ENCODE peak calls at places on chromosome 14, in nine cellular contexts. One of them, this sample, is unnamed.

GRCh38 chr14:83253870-83254269 is 1720.2 kb upstream of the SEL1L start:
- DNase-seq in Calu3: no peak
- DNase-seq in fibroblast of the aortic adventitia: no peak
- DNase-seq in retinal pigment epithelial cell: no peak
- DNase-seq in osteoblast: no peak
- DNase-seq in pancreas: no peak
- DNase-seq in RWPE1: no peak
- DNase-seq in stomach: no peak
- DNase-seq in BJ: no peak
- DNase-seq in this sample: no peak

GRCh38 chr14:63752449-63753169 is 24.7 kb upstream of the SGPP1 start:
- DNase-seq in retinal pigment epithelial cell: no peak
- DNase-seq in pancreas: no peak
- DNase-seq in BJ: peak; percentile 8
- DNase-seq in Calu3: peak; percentile 76
- DNase-seq in stomach: no peak
- DNase-seq in osteoblast: peak; percentile 91
- DNase-seq in RWPE1: peak; percentile 21
- DNase-seq in fibroblast of the aortic adventitia: peak; percentile 25
- DNase-seq in this sample: peak; percentile 6

GRCh38 chr14:77151245-77151644 is 9.7 kb upstream of the ZDHHC22 start:
- DNase-seq in BJ: no peak
- DNase-seq in retinal pigment epithelial cell: no peak
- DNase-seq in RWPE1: peak; percentile 44
- DNase-seq in osteoblast: peak; percentile 81
- DNase-seq in stomach: no peak
- DNase-seq in pancreas: no peak
- DNase-seq in fibroblast of the aortic adventitia: no peak
- DNase-seq in Calu3: peak; percentile 56
- DNase-seq in this sample: peak; percentile 14

GRCh38 chr14:32430326-32430725 is 101.2 kb downstream of the AKAP6 start:
- DNase-seq in retinal pigment epithelial cell: no peak
- DNase-seq in RWPE1: no peak
- DNase-seq in stomach: no peak
- DNase-seq in BJ: no peak
- DNase-seq in Calu3: no peak
- DNase-seq in fibroblast of the aortic adventitia: peak; percentile 52
- DNase-seq in pancreas: no peak
- DNase-seq in osteoblast: peak; percentile 74
- DNase-seq in this sample: peak; percentile 88

GRCh38 chr14:60278350-60278749 is 29.3 kb downstream of the PPM1A start:
- DNase-seq in BJ: no peak
- DNase-seq in fibroblast of the aortic adventitia: no peak
- DNase-seq in stomach: no peak
- DNase-seq in Calu3: no peak
- DNase-seq in retinal pigment epithelial cell: no peak
- DNase-seq in RWPE1: no peak
- DNase-seq in pancreas: no peak
- DNase-seq in osteoblast: no peak
- DNase-seq in this sample: no peak

GRCh38 chr14:92540472-92541048 is 27.0 kb downstream of the RIN3 start:
- DNase-seq in Calu3: peak; percentile 83
- DNase-seq in retinal pigment epithelial cell: peak; percentile 94
- DNase-seq in stomach: peak; percentile 64
- DNase-seq in pancreas: no peak
- DNase-seq in fibroblast of the aortic adventitia: peak; percentile 100
- DNase-seq in osteoblast: peak; percentile 95
- DNase-seq in BJ: peak; percentile 95
- DNase-seq in RWPE1: peak; percentile 86
- DNase-seq in this sample: peak; percentile 100

GRCh38 chr14:103061482-103061976 is 4.2 kb upstream of the CDC42BPB start:
- DNase-seq in pancreas: no peak
- DNase-seq in Calu3: no peak
- DNase-seq in RWPE1: no peak
- DNase-seq in stomach: no peak
- DNase-seq in retinal pigment epithelial cell: no peak
- DNase-seq in osteoblast: no peak
- DNase-seq in BJ: no peak
- DNase-seq in fibroblast of the aortic adventitia: no peak
- DNase-seq in this sample: no peak

GRCh38 chr14:67191768-67192290 is 2.6 kb downstream of the GARIN2 start:
- DNase-seq in BJ: no peak
- DNase-seq in RWPE1: no peak
- DNase-seq in Calu3: no peak
- DNase-seq in pancreas: no peak
- DNase-seq in stomach: no peak
- DNase-seq in osteoblast: no peak
- DNase-seq in fibroblast of the aortic adventitia: peak; percentile 12
- DNase-seq in retinal pigment epithelial cell: no peak
- DNase-seq in this sample: no peak

GRCh38 chr14:73339846-73340565 is 102.7 kb downstream of the PAPLN start:
- DNase-seq in BJ: no peak
- DNase-seq in retinal pigment epithelial cell: no peak
- DNase-seq in RWPE1: no peak
- DNase-seq in osteoblast: no peak
- DNase-seq in stomach: no peak
- DNase-seq in pancreas: no peak
- DNase-seq in Calu3: no peak
- DNase-seq in fibroblast of the aortic adventitia: no peak
- DNase-seq in this sample: no peak

GRCh38 chr14:102759416-102759815 is 17.8 kb upstream of the TRAF3 start:
- DNase-seq in RWPE1: no peak
- DNase-seq in Calu3: no peak
- DNase-seq in BJ: no peak
- DNase-seq in fibroblast of the aortic adventitia: no peak
- DNase-seq in stomach: no peak
- DNase-seq in retinal pigment epithelial cell: no peak
- DNase-seq in pancreas: no peak
- DNase-seq in osteoblast: peak; percentile 72
- DNase-seq in this sample: no peak

GRCh38 chr14:61184117-61184516 is 97.0 kb downstream of the TMEM30B start:
- DNase-seq in stomach: no peak
- DNase-seq in RWPE1: peak; percentile 33
- DNase-seq in Calu3: no peak
- DNase-seq in retinal pigment epithelial cell: no peak
- DNase-seq in fibroblast of the aortic adventitia: peak; percentile 89
- DNase-seq in osteoblast: peak; percentile 82
- DNase-seq in pancreas: no peak
- DNase-seq in BJ: peak; percentile 87
- DNase-seq in this sample: peak; percentile 96

GRCh38 chr14:74710477-74710876 is 2.4 kb downstream of the AREL1 start:
- DNase-seq in fibroblast of the aortic adventitia: no peak
- DNase-seq in retinal pigment epithelial cell: no peak
- DNase-seq in stomach: no peak
- DNase-seq in pancreas: no peak
- DNase-seq in osteoblast: no peak
- DNase-seq in BJ: no peak
- DNase-seq in RWPE1: no peak
- DNase-seq in Calu3: no peak
- DNase-seq in this sample: no peak

GRCh38 chr14:24084439-24084838 is 9.7 kb upstream of the PCK2 start:
- DNase-seq in stomach: no peak
- DNase-seq in pancreas: no peak
- DNase-seq in fibroblast of the aortic adventitia: no peak
- DNase-seq in RWPE1: no peak
- DNase-seq in retinal pigment epithelial cell: no peak
- DNase-seq in BJ: no peak
- DNase-seq in osteoblast: peak; percentile 31
- DNase-seq in Calu3: no peak
- DNase-seq in this sample: no peak

GRCh38 chr14:103290056-103290455 is 44.0 kb upstream of the EIF5 start:
- DNase-seq in osteoblast: no peak
- DNase-seq in BJ: no peak
- DNase-seq in retinal pigment epithelial cell: no peak
- DNase-seq in Calu3: no peak
- DNase-seq in RWPE1: no peak
- DNase-seq in stomach: no peak
- DNase-seq in pancreas: no peak
- DNase-seq in fibroblast of the aortic adventitia: no peak
- DNase-seq in this sample: no peak

GRCh38 chr14:95547626-95548327 is 12.9 kb downstream of the GLRX5 start:
- DNase-seq in BJ: no peak
- DNase-seq in Calu3: peak; percentile 21
- DNase-seq in stomach: no peak
- DNase-seq in osteoblast: no peak
- DNase-seq in pancreas: no peak
- DNase-seq in fibroblast of the aortic adventitia: peak; percentile 48
- DNase-seq in retinal pigment epithelial cell: peak; percentile 92
- DNase-seq in RWPE1: peak; percentile 60
- DNase-seq in this sample: peak; percentile 78

GRCh38 chr14:67240168-67240932 is 885 bp upstream of the PALS1 start:
- DNase-seq in pancreas: peak; percentile 85
- DNase-seq in fibroblast of the aortic adventitia: no peak
- DNase-seq in retinal pigment epithelial cell: peak; percentile 15
- DNase-seq in BJ: no peak
- DNase-seq in RWPE1: peak; percentile 17
- DNase-seq in osteoblast: no peak
- DNase-seq in Calu3: peak; percentile 70
- DNase-seq in stomach: peak; percentile 74
- DNase-seq in this sample: peak; percentile 3

GRCh38 chr14:85917631-85918030 is 387.7 kb downstream of the FLRT2 start:
- DNase-seq in retinal pigment epithelial cell: peak; percentile 25
- DNase-seq in pancreas: no peak
- DNase-seq in RWPE1: no peak
- DNase-seq in BJ: no peak
- DNase-seq in Calu3: no peak
- DNase-seq in osteoblast: no peak
- DNase-seq in fibroblast of the aortic adventitia: no peak
- DNase-seq in stomach: no peak
- DNase-seq in this sample: no peak

GRCh38 chr14:20613094-20614037 is 22.2 kb upstream of the RNASE12 start:
- DNase-seq in stomach: peak; percentile 82
- DNase-seq in fibroblast of the aortic adventitia: peak; percentile 99
- DNase-seq in osteoblast: peak; percentile 87
- DNase-seq in Calu3: peak; percentile 86
- DNase-seq in pancreas: peak; percentile 88
- DNase-seq in BJ: peak; percentile 86
- DNase-seq in RWPE1: peak; percentile 83
- DNase-seq in retinal pigment epithelial cell: peak; percentile 85
- DNase-seq in this sample: peak; percentile 98
- TF ChIP-seq CTCF in stomach: peak; percentile 51
- TF ChIP-seq CTCF in fibroblast of the aortic adventitia: peak; percentile 76
- TF ChIP-seq CTCF in osteoblast: peak; percentile 83
- TF ChIP-seq CTCF in Calu3: peak; percentile 72
- TF ChIP-seq CTCF in pancreas: peak; percentile 51
- TF ChIP-seq CTCF in BJ: peak; percentile 70
- TF ChIP-seq CTCF in RWPE1: peak; percentile 71
- TF ChIP-seq CTCF in retinal pigment epithelial cell: peak; percentile 74
- TF ChIP-seq CTCF in this sample: peak; percentile 73

GRCh38 chr14:57692671-57693070 is 173.2 kb downstream of the SLC35F4 start:
- DNase-seq in stomach: no peak
- DNase-seq in fibroblast of the aortic adventitia: peak; percentile 82
- DNase-seq in osteoblast: no peak
- DNase-seq in RWPE1: peak; percentile 26
- DNase-seq in pancreas: no peak
- DNase-seq in Calu3: peak; percentile 4
- DNase-seq in BJ: peak; percentile 8
- DNase-seq in retinal pigment epithelial cell: peak; percentile 26
- DNase-seq in this sample: peak; percentile 81
- TF ChIP-seq CTCF in stomach: no peak
- TF ChIP-seq CTCF in fibroblast of the aortic adventitia: peak; percentile 71
- TF ChIP-seq CTCF in osteoblast: peak; percentile 74
- TF ChIP-seq CTCF in RWPE1: peak; percentile 60
- TF ChIP-seq CTCF in pancreas: peak; percentile 23
- TF ChIP-seq CTCF in Calu3: peak; percentile 48
- TF ChIP-seq CTCF in BJ: peak; percentile 61
- TF ChIP-seq CTCF in retinal pigment epithelial cell: peak; percentile 66
- TF ChIP-seq CTCF in this sample: peak; percentile 65

DNA sequence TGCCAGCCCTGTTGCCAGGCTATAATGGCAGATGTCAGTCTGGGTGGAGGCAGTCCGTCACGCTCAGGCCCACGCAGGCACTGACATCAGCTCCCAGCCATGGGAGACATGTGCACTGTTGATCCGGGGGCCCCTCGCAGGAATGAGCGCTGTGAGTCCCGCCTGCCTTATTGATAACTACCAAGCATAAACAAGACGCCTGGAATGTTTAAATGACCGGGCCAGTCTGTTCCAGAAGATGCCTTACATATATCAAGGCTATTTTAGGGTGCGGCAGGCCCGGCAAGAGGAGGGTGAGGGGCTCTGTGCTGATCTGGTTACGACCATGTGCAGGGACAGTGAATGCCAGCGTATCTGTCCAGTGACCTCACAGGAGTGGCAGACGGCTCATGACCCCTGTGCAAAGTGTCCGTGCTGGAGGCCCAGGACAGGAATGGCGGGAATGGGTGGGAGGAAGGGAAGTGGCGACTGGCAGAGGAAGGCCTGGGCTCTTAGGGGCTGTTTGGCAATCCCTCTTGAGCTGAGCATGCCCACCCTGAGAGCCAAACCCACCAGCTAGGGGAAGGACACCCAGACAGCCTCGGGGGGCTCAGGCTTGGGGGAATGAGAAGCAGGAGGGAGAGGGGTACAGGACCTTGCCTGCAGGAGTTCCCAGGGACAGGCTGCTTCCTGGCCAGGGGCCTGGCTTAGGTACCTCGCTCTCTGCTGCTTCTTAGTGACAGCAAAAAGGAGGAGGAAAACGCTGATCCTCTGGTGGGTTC is 49.3 kb downstream of the DLK1 start:
- DNase-seq in retinal pigment epithelial cell: no peak
- DNase-seq in pancreas: no peak
- DNase-seq in RWPE1: no peak
- DNase-seq in stomach: peak; percentile 23
- DNase-seq in osteoblast: no peak
- DNase-seq in fibroblast of the aortic adventitia: no peak
- DNase-seq in BJ: no peak
- DNase-seq in Calu3: no peak
- DNase-seq in this sample: no peak
- TF ChIP-seq CTCF in retinal pigment epithelial cell: no peak
- TF ChIP-seq CTCF in pancreas: no peak
- TF ChIP-seq CTCF in RWPE1: no peak
- TF ChIP-seq CTCF in stomach: no peak
- TF ChIP-seq CTCF in osteoblast: no peak
- TF ChIP-seq CTCF in fibroblast of the aortic adventitia: no peak
- TF ChIP-seq CTCF in BJ: no peak
- TF ChIP-seq CTCF in Calu3: no peak
- TF ChIP-seq CTCF in this sample: no peak

DNA sequence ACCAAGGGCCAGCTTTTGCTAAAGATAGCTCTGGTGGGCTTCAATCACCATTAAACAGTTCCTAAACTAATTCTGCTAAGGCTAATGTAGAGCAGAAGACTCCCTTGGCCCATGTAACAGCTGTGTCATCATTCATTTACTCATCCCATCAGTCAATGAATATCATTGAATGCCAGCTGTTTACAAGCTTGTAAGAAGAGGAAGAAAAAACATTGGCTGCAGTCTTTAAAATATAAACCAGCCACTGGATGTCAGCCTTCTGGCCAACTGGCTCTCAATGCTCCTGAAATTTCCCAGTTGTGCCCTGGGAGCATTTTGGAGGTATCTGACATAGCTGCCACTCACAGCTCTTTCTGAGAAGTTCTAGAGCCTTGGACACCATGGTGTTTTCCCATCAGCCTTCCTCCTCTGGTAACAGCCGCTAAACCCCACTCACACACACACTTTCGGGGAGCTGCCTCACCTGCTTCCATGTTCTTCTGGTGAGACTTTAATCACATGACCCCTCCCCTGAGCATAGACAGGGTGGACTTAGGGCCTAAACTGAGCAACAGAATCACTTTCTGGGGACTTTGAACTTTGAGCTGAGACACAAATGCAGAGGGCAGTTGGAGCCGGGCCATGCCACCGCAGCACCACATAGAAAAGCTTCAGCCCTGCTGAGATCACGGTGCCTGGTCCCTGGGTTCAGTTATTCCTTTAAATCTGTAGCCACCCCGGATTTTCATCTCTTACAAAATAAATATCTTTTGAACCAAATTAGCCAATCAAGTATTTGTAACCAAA is 18.2 kb upstream of the MAP3K9 start:
- DNase-seq in BJ: no peak
- DNase-seq in Calu3: no peak
- DNase-seq in fibroblast of the aortic adventitia: no peak
- DNase-seq in pancreas: no peak
- DNase-seq in stomach: no peak
- DNase-seq in RWPE1: no peak
- DNase-seq in retinal pigment epithelial cell: no peak
- DNase-seq in osteoblast: peak; percentile 88
- DNase-seq in this sample: peak; percentile 11
- TF ChIP-seq CTCF in BJ: no peak
- TF ChIP-seq CTCF in Calu3: no peak
- TF ChIP-seq CTCF in fibroblast of the aortic adventitia: no peak
- TF ChIP-seq CTCF in pancreas: no peak
- TF ChIP-seq CTCF in stomach: no peak
- TF ChIP-seq CTCF in RWPE1: no peak
- TF ChIP-seq CTCF in retinal pigment epithelial cell: peak; percentile 3
- TF ChIP-seq CTCF in osteoblast: peak; percentile 12
- TF ChIP-seq CTCF in this sample: no peak